ENCODE peak calls at places on chromosomes 3 and 15, in six cellular contexts. B, C, V, W, E and Z are unnamed samples.
A peak's percentile ranks its signal among the peaks of the same experiment; 100 is the strongest.

GRCh38 chr15:67792250-67792942 is 32.9 kb upstream of the SKOR1 start:
- DNase-seq in B (no peak), C (peak; percentile 8), V (no peak), W (no peak), E (no peak), Z (no peak)

GRCh38 chr15:60605879-60606304 is 127.0 kb upstream of the ICE2 start:
- DNase-seq in B (no peak), C (no peak), V (no peak), W (no peak), E (peak; percentile 77), Z (no peak)

GRCh38 chr3:129161860-129162271 is 1.0 kb upstream of the ISY1 start:
- DNase-seq in B (no peak), C (peak; percentile 38), V (no peak), W (no peak), E (peak; percentile 25), Z (peak; percentile 29)

GRCh38 chr3:189195302-189195701 is 23.5 kb downstream of the TPRG1 start:
- DNase-seq in B (peak; percentile 42), C (no peak), V (peak; percentile 47), W (no peak), E (peak; percentile 7), Z (no peak)

GRCh38 chr15:51223771-51224229 is 114.6 kb downstream of the CYP19A1 start:
- DNase-seq in B (no peak), C (peak; percentile 30), V (no peak), W (no peak), E (peak; percentile 55), Z (no peak)

GRCh38 chr3:75101329-75102147 is 487.1 kb upstream of the CNTN3 start:
- DNase-seq in B (peak; percentile 24), C (no peak), V (no peak), W (no peak), E (no peak), Z (peak; percentile 11)

GRCh38 chr15:69656271-69657030 is 203.8 kb downstream of the RPLP1 start:
- DNase-seq in B (no peak), C (no peak), V (no peak), W (no peak), E (no peak), Z (no peak)

GRCh38 chr3:79872483-79872882 is 104.7 kb upstream of the ROBO1 start:
- DNase-seq in B (no peak), C (peak; percentile 10), V (no peak), W (no peak), E (peak; percentile 98), Z (no peak)

GRCh38 chr15:65164139-65164538 is 21.0 kb downstream of the CLPX start:
- DNase-seq in B (no peak), C (no peak), V (no peak), W (no peak), E (no peak), Z (no peak)

GRCh38 chr3:100045696-100046095 is 68.6 kb downstream of the FILIP1L start:
- DNase-seq in B (peak; percentile 73), C (no peak), V (no peak), W (no peak), E (peak; percentile 98), Z (no peak)

GRCh38 chr3:159130108-159130507 is 328.3 kb downstream of the MFSD1 start:
- DNase-seq in B (no peak), C (peak; percentile 18), V (no peak), W (no peak), E (peak; percentile 45), Z (no peak)

GRCh38 chr3:69406156-69406555 is 20.3 kb upstream of the FRMD4B start:
- DNase-seq in B (no peak), C (no peak), V (no peak), W (no peak), E (peak; percentile 20), Z (no peak)

GRCh38 chr3:39148116-39149058 is 5.0 kb downstream of the CSRNP1 start:
- DNase-seq in B (no peak), C (peak; percentile 68), V (no peak), W (no peak), E (peak; percentile 83), Z (peak; percentile 49)

GRCh38 chr3:127488141-127488672 is 102.3 kb downstream of the TPRA1 start:
- DNase-seq in B (peak; percentile 18), C (no peak), V (no peak), W (no peak), E (no peak), Z (no peak)

GRCh38 chr15:57637836-57638235 is 46.1 kb downstream of the MYZAP start:
- DNase-seq in B (no peak), C (no peak), V (no peak), W (no peak), E (no peak), Z (no peak)

GRCh38 chr15:57639306-57639705 is 47.6 kb downstream of the MYZAP start:
- DNase-seq in B (no peak), C (no peak), V (no peak), W (no peak), E (no peak), Z (no peak)

GRCh38 chr15:57646057-57646456 is 54.4 kb downstream of the MYZAP start:
- DNase-seq in B (no peak), C (no peak), V (no peak), W (no peak), E (no peak), Z (no peak)

GRCh38 chr15:57635300-57635944 is 43.7 kb downstream of the MYZAP start:
- DNase-seq in B (no peak), C (no peak), V (no peak), W (no peak), E (no peak), Z (no peak)

DNA sequence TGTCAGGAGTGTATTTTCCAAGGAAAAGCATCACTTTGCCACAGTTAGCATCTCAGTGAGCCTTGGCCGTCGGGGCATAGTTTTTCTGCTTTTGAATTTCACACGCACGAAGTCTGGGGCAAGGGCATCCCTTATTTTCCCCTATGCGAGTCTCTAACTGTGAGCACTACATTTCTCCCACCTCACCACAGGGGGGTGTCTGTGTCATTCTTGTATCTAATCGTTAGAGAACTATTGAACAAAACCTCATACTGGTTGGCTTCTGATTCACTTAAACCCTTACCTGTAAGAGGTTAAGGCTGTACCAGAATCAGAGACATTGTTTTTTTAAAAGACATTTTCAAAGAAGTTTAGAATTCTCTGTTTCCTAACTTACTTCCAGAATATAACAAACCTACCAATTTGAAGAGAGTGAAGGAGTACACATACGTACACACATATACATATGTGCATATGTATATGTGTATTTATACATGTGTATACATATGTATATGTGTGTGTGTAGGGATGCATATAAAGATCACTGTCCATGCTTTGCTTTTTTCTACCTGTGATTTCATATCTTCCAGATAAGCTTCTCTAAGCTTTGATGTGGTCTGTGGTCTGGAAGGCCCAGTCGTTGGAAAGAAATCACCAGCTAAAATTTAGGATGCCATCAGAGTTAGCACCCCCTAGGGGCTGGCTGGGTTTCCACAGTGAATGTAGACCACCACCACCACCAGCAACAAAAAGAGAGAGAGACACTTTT is 49.4 kb downstream of the MYZAP start:
- DNase-seq in B (no peak), C (peak; percentile 30), V (no peak), W (no peak), E (peak; percentile 60), Z (no peak)
- TF ChIP-seq CTCF in B (no peak), C (peak; percentile 35), V (peak; percentile 6), W (peak; percentile 27), E (peak; percentile 54), Z (no peak)

GRCh38 chr3:50562866-50563265 is 4.7 kb downstream of the C3orf18 start:
- DNase-seq in B (no peak), C (peak; percentile 86), V (no peak), W (no peak), E (no peak), Z (no peak)
- TF ChIP-seq CTCF in B (no peak), C (peak; percentile 3), V (no peak), W (no peak), E (no peak), Z (no peak)

GRCh38 chr3:71926242-71926560 is 141.3 kb upstream of the PROK2 start:
- DNase-seq in B (no peak), C (peak; percentile 71), V (no peak), W (no peak), E (peak; percentile 47), Z (no peak)
- TF ChIP-seq CTCF in B (peak; percentile 23), C (peak; percentile 78), V (peak; percentile 30), W (peak; percentile 25), E (peak; percentile 54), Z (no peak)

GRCh38 chr3:157159762-157160651 is at the start of gene CCNL1:
- DNase-seq in B (peak; percentile 96), C (peak; percentile 83), V (peak; percentile 98), W (peak; percentile 97), E (peak; percentile 99), Z (peak; percentile 98)
- TF ChIP-seq CTCF in B (no peak), C (no peak), V (no peak), W (no peak), E (no peak), Z (no peak)

GRCh38 chr15:83837946-83838571 is 184.1 kb downstream of the ADAMTSL3 start:
- DNase-seq in B (peak; percentile 38), C (peak; percentile 24), V (peak; percentile 52), W (no peak), E (peak; percentile 59), Z (no peak)
- TF ChIP-seq CTCF in B (no peak), C (peak; percentile 71), V (peak; percentile 39), W (no peak), E (peak; percentile 81), Z (no peak)

DNA sequence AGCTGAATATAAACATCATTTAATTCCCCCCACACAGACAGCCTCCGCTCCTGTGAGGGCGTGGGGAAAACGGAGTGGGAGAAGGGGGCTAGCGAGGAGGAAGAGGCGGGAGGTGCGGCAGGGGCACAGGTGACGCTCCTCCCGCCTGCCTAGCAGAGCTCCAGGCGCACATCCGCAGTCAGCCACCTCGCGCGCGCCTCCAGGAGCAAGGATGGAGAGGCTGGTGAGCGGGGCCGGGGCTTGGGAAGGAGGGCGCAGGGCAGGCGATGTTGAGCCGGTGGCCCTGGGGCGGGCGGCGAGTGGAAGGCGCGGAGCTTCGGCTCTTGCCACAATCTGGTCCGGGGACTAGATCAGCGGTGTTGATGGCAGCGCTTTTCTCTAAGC is at the start of gene CD200:
- DNase-seq in B (peak; percentile 60), C (no peak), V (peak; percentile 56), W (peak; percentile 58), E (peak; percentile 67), Z (peak; percentile 15)
- TF ChIP-seq CTCF in B (no peak), C (no peak), V (no peak), W (no peak), E (no peak), Z (no peak)